ENCODE peak calls at places on chromosomes 13 and 19, in ten cellular contexts. A is prostate gland; Y is effector memory CD4-positive, alpha-beta T cell; J is heart right ventricle; L is brain microvascular endothelial cell; N is CD4-positive, alpha-beta memory T cell; H is stomach; F is left ventricle myocardium inferior; Z is cardiac muscle cell; M is Peyer's patch. T is an unnamed sample.
A peak's percentile ranks its signal among the peaks of the same experiment; 100 is the strongest.

GRCh38 chr13:41246969-41247750 is 16.2 kb downstream of the MTRF1 start:
- DNase-seq in A (no peak), Y (no peak), J (no peak), L (no peak), N (no peak), H (no peak), F (no peak), Z (no peak), M (no peak), T (no peak)

GRCh38 chr13:40116008-40116407 is 460.5 kb downstream of the COG6 start:
- DNase-seq in A (no peak), Y (peak; percentile 23), J (peak; percentile 61), L (peak; percentile 96), N (peak; percentile 79), H (peak; percentile 70), F (no peak), Z (peak; percentile 5), M (no peak), T (peak; percentile 22)

GRCh38 chr13:42497798-42498197 is 76.2 kb upstream of the TNFSF11 start:
- DNase-seq in A (no peak), Y (no peak), J (no peak), L (peak; percentile 86), N (no peak), H (no peak), F (no peak), Z (no peak), M (no peak), T (no peak)

GRCh38 chr19:51729781-51730180 is 6.0 kb upstream of the HAS1 start:
- DNase-seq in A (no peak), Y (no peak), J (no peak), L (no peak), N (no peak), H (no peak), F (no peak), Z (no peak), M (no peak), T (no peak)

GRCh38 chr13:85864963-85865530 is 65.8 kb upstream of the SLITRK6 start:
- DNase-seq in A (no peak), Y (no peak), J (no peak), L (peak; percentile 11), N (no peak), H (no peak), F (no peak), Z (peak; percentile 35), M (no peak), T (no peak)

GRCh38 chr13:37870895-37871550 is 1.5 kb upstream of the TRPC4 start:
- DNase-seq in A (no peak), Y (no peak), J (no peak), L (peak; percentile 61), N (no peak), H (no peak), F (no peak), Z (no peak), M (no peak), T (no peak)

GRCh38 chr19:45051929-45052579 is 13.2 kb downstream of the CLASRP start:
- DNase-seq in A (no peak), Y (no peak), J (no peak), L (no peak), N (no peak), H (peak; percentile 85), F (no peak), Z (no peak), M (peak; percentile 59), T (no peak)

GRCh38 chr13:73952683-73953082 is 181.5 kb downstream of the KLF12 start:
- DNase-seq in A (no peak), Y (no peak), J (no peak), L (peak; percentile 9), N (no peak), H (no peak), F (no peak), Z (no peak), M (no peak), T (no peak)

GRCh38 chr19:53132231-53132991 is at the start of gene ZNF415:
- DNase-seq in A (peak; percentile 88), Y (no peak), J (peak; percentile 89), L (peak; percentile 74), N (no peak), H (peak; percentile 81), F (peak; percentile 82), Z (peak; percentile 92), M (peak; percentile 70), T (peak; percentile 54)

GRCh38 chr19:39059302-39059701 is 24.9 kb upstream of the ACP7 start:
- DNase-seq in A (no peak), Y (no peak), J (no peak), L (no peak), N (no peak), H (no peak), F (no peak), Z (no peak), M (no peak), T (no peak)

GRCh38 chr19:3471954-3472655 is 8.2 kb downstream of the SMIM24 start:
- DNase-seq in A (peak; percentile 19), Y (no peak), J (peak; percentile 34), L (no peak), N (no peak), H (peak; percentile 42), F (peak; percentile 44), Z (peak; percentile 53), M (peak; percentile 69), T (peak; percentile 23)

GRCh38 chr13:29502391-29503008 is 93.0 kb downstream of the SLC7A1 start:
- DNase-seq in A (no peak), Y (no peak), J (no peak), L (no peak), N (no peak), H (no peak), F (no peak), Z (no peak), M (no peak), T (no peak)

GRCh38 chr19:46217476-46217875 is 12.1 kb upstream of the IGFL1 start:
- DNase-seq in A (no peak), Y (no peak), J (no peak), L (no peak), N (no peak), H (no peak), F (no peak), Z (no peak), M (no peak), T (no peak)

GRCh38 chr19:46218160-46218559 is 11.4 kb upstream of the IGFL1 start:
- DNase-seq in A (no peak), Y (no peak), J (no peak), L (no peak), N (no peak), H (no peak), F (no peak), Z (peak; percentile 84), M (no peak), T (no peak)

GRCh38 chr19:46221152-46221551 is 8.4 kb upstream of the IGFL1 start:
- DNase-seq in A (no peak), Y (no peak), J (no peak), L (no peak), N (no peak), H (no peak), F (no peak), Z (no peak), M (no peak), T (no peak)

GRCh38 chr19:46221981-46222610 is 7.4 kb upstream of the IGFL1 start:
- DNase-seq in A (peak; percentile 86), Y (no peak), J (peak; percentile 60), L (peak; percentile 31), N (no peak), H (peak; percentile 65), F (peak; percentile 29), Z (peak; percentile 68), M (no peak), T (no peak)

GRCh38 chr19:46220038-46220615 is 9.4 kb upstream of the IGFL1 start:
- DNase-seq in A (no peak), Y (no peak), J (no peak), L (no peak), N (no peak), H (no peak), F (no peak), Z (no peak), M (no peak), T (no peak)
- H3K27ac ChIP-seq in A (no peak overlapping the region), Y (no peak overlapping the region), J (no peak overlapping the region), L (no peak overlapping the region), N (no peak overlapping the region), H (no peak overlapping the region), F (no peak overlapping the region), Z (no peak overlapping the region), M (no peak overlapping the region), T (no peak overlapping the region)

GRCh38 chr19:54464044-54464623 is 556 bp upstream of the LENG9 start:
- DNase-seq in A (peak; percentile 98), Y (peak; percentile 82), J (peak; percentile 84), L (peak; percentile 91), N (peak; percentile 97), H (peak; percentile 99), F (peak; percentile 79), Z (peak; percentile 99), M (peak; percentile 95), T (peak; percentile 77)

GRCh38 chr19:54462713-54463530 is 656 bp downstream of the LENG9 start:
- DNase-seq in A (peak; percentile 55), Y (peak; percentile 45), J (peak; percentile 65), L (peak; percentile 36), N (peak; percentile 73), H (peak; percentile 81), F (peak; percentile 82), Z (peak; percentile 64), M (peak; percentile 87), T (peak; percentile 76)

GRCh38 chr19:54464624-54465266 is 1.2 kb upstream of the LENG9 start:
- DNase-seq in A (peak; percentile 90), Y (peak; percentile 46), J (peak; percentile 88), L (peak; percentile 80), N (peak; percentile 67), H (peak; percentile 95), F (peak; percentile 91), Z (peak; percentile 95), M (peak; percentile 97), T (peak; percentile 55)

GRCh38 chr19:54463531-54464043 is at the start of gene LENG9:
- DNase-seq in A (peak; percentile 100), Y (peak; percentile 92), J (peak; percentile 99), L (peak; percentile 100), N (peak; percentile 99), H (peak; percentile 100), F (peak; percentile 98), Z (peak; percentile 100), M (peak; percentile 99), T (peak; percentile 90)

GRCh38 chr19:54465367-54466109 is 2.0 kb upstream of the LENG9 start:
- DNase-seq in A (no peak), Y (no peak), J (no peak), L (no peak), N (no peak), H (no peak), F (no peak), Z (no peak), M (no peak), T (no peak)
- H3K27me3 ChIP-seq in A (no peaks in the 10 kb centered on the region), Y (peaks cover 6% of the 10 kb centered on the region), J (peaks cover 15% of the 10 kb centered on the region), L (no peaks in the 10 kb centered on the region), N (no peaks in the 10 kb centered on the region), H (peaks cover 16% of the 10 kb centered on the region), F (peaks cover 19% of the 10 kb centered on the region), Z (peaks cover 8% of the 10 kb centered on the region), M (no peaks in the 10 kb centered on the region), T (peaks cover 4% of the 10 kb centered on the region)

GRCh38 chr13:75895168-75895567 is 259.0 kb downstream of the LMO7 start:
- DNase-seq in A (no peak), Y (no peak), J (no peak), L (no peak), N (no peak), H (no peak), F (no peak), Z (no peak), M (no peak), T (no peak)

GRCh38 chr13:75889427-75889826 is 253.3 kb downstream of the LMO7 start:
- DNase-seq in A (no peak), Y (no peak), J (no peak), L (no peak), N (no peak), H (no peak), F (no peak), Z (no peak), M (no peak), T (no peak)
- H3K27ac ChIP-seq in A (no peak overlapping the region), Y (no peak overlapping the region), J (no peak overlapping the region), L (no peak overlapping the region), N (no peak overlapping the region), H (no peak overlapping the region), F (no peak overlapping the region), Z (peak overlapping the region; percentile 74), M (no peak overlapping the region), T (no peak overlapping the region)

GRCh38 chr19:41479757-41480191 is 36.8 kb downstream of the ERICH4 start:
- DNase-seq in A (peak; percentile 9), Y (no peak), J (peak; percentile 69), L (no peak), N (no peak), H (no peak), F (peak; percentile 35), Z (no peak), M (no peak), T (no peak)
- H3K27me3 ChIP-seq in A (no peaks in the 10 kb centered on the region), Y (no peaks in the 10 kb centered on the region), J (peaks cover 4% of the 10 kb centered on the region), L (no peaks in the 10 kb centered on the region), N (no peaks in the 10 kb centered on the region), H (peaks cover 61% of the 10 kb centered on the region), F (peaks cover 56% of the 10 kb centered on the region), Z (no peaks in the 10 kb centered on the region), M (no peaks in the 10 kb centered on the region), T (peaks cover 11% of the 10 kb centered on the region)